ENCODE peak calls at places on chromosomes 3 and 15, in ten cellular contexts. L is HepG2; I is epithelial cell of esophagus; C is right atrium auricular region; Y is AG10803; M is activated T-helper 1 cell treated with anti-CD3 and anti-CD28 coated beads, Interleukin-2, amount 50 U/mL, for 16 hours; R is AG09319; Q is activated naive CD4-positive, alpha-beta T cell treated with anti-CD3 and anti-CD28 coated beads for 36 hours; E is NCI-H226; V is stimulated activated CD4-positive, alpha-beta T cell treated with anti-CD3 and anti-CD28 coated beads, Interleukin-1b, Interleukin-23, amount 100 ng/mL, for 4 hours. J is an unnamed sample.

GRCh38 chr3:85304360-85304964 is 345.7 kb downstream of the CADM2 start:
- DNase-seq in I (peak; percentile 20), Q (no peak), R (no peak), M (no peak), V (no peak), Y (no peak), L (peak; percentile 3), C (no peak), E (no peak), J (no peak)

GRCh38 chr3:1092771-1093170 is at the start of gene CNTN6:
- DNase-seq in E (no peak), Y (peak; percentile 5), Q (no peak), L (no peak), V (no peak), R (no peak), I (no peak), M (no peak), C (no peak), J (no peak)

GRCh38 chr3:114299421-114299820 is 5.6 kb downstream of the TIGIT start:
- DNase-seq in M (no peak), R (no peak), Y (no peak), V (no peak), L (peak; percentile 40), Q (peak; percentile 43), E (no peak), C (no peak), I (peak; percentile 22), J (peak; percentile 68)

GRCh38 chr3:98695816-98696215 is 67.3 kb upstream of the ST3GAL6 start:
- DNase-seq in V (no peak), Q (no peak), C (no peak), M (no peak), L (no peak), R (no peak), E (peak; percentile 28), I (no peak), Y (no peak), J (no peak)

GRCh38 chr3:105030211-105030610 is 336.5 kb upstream of the ALCAM start:
- DNase-seq in C (no peak), Y (no peak), R (no peak), L (no peak), E (no peak), I (no peak), M (no peak), V (no peak), Q (no peak), J (no peak)

GRCh38 chr3:121730940-121731687 is 18.4 kb downstream of the GOLGB1 start:
- DNase-seq in L (no peak), V (no peak), Y (no peak), I (peak; percentile 80), C (no peak), R (no peak), Q (no peak), M (no peak), E (no peak), J (no peak)

GRCh38 chr15:41989573-41990242 is 17.4 kb upstream of the EHD4 start:
- DNase-seq in M (peak; percentile 69), Y (peak; percentile 64), E (peak; percentile 17), I (peak; percentile 74), R (peak; percentile 31), L (peak; percentile 56), C (peak; percentile 82), V (peak; percentile 87), Q (peak; percentile 93), J (peak; percentile 93)

GRCh38 chr3:115960799-115961198 is 337.5 kb downstream of the GAP43 start:
- DNase-seq in M (no peak), L (no peak), V (no peak), I (no peak), E (no peak), R (no peak), C (no peak), Y (no peak), Q (no peak), J (no peak)

GRCh38 chr3:130700541-130700940 is 46.1 kb downstream of the PIK3R4 start:
- DNase-seq in V (no peak), L (no peak), R (no peak), E (no peak), M (no peak), I (no peak), Y (no peak), C (no peak), Q (no peak), J (no peak)

GRCh38 chr15:62474021-62474770 is 309.1 kb upstream of the C2CD4B start:
- DNase-seq in C (no peak), E (no peak), R (no peak), L (no peak), Q (no peak), M (no peak), V (no peak), Y (no peak), I (no peak), J (no peak)

GRCh38 chr3:125618208-125618607 is 22.9 kb upstream of the OSBPL11 start:
- DNase-seq in E (no peak), M (no peak), V (no peak), I (no peak), Q (no peak), L (no peak), R (no peak), C (no peak), Y (no peak), J (no peak)

GRCh38 chr3:25910997-25911396 is 121.1 kb downstream of the OXSM start:
- DNase-seq in R (no peak), I (peak; percentile 32), Y (no peak), V (peak; percentile 45), Q (peak; percentile 76), C (no peak), L (peak; percentile 12), E (no peak), M (no peak), J (peak; percentile 56)

GRCh38 chr3:146189519-146190173 is 28.7 kb upstream of the PLOD2 start:
- DNase-seq in Q (peak; percentile 5), Y (peak; percentile 58), M (no peak), I (peak; percentile 69), C (no peak), R (peak; percentile 19), E (peak; percentile 58), L (peak; percentile 49), V (no peak), J (peak; percentile 32)

GRCh38 chr3:156149781-156150375 is 29.5 kb downstream of the KCNAB1 start:
- DNase-seq in L (no peak), E (no peak), Y (peak; percentile 15), V (no peak), Q (no peak), C (no peak), I (no peak), M (no peak), R (no peak), J (no peak)

GRCh38 chr3:184456476-184456875 is 76.6 kb downstream of the CHRD start:
- DNase-seq in M (no peak), I (no peak), V (no peak), Y (no peak), R (no peak), L (no peak), Q (no peak), E (no peak), C (no peak), J (no peak)

GRCh38 chr3:152021951-152022461 is 148.6 kb downstream of the SUCNR1 start:
- DNase-seq in E (peak; percentile 91), Q (peak; percentile 32), L (no peak), V (no peak), R (peak; percentile 1), Y (peak; percentile 28), I (peak; percentile 97), C (no peak), M (no peak), J (no peak)

GRCh38 chr3:28171962-28172361 is 69.5 kb upstream of the CMC1 start:
- DNase-seq in Q (no peak), V (no peak), I (no peak), R (no peak), L (no peak), Y (no peak), E (no peak), M (no peak), C (no peak), J (no peak)

GRCh38 chr15:71440479-71441071 is 325.3 kb downstream of the THSD4 start:
- DNase-seq in C (no peak), Q (no peak), V (no peak), L (peak; percentile 27), M (no peak), Y (peak; percentile 74), I (peak; percentile 74), R (peak; percentile 46), E (no peak), J (no peak)

GRCh38 chr15:57085267-57085666 is 166.8 kb downstream of the TCF12 start:
- DNase-seq in E (no peak), C (no peak), I (peak; percentile 53), Q (no peak), Y (no peak), L (no peak), M (no peak), V (no peak), R (no peak), J (no peak)

GRCh38 chr3:71264840-71265239 is 318.7 kb downstream of the FOXP1 start:
- DNase-seq in Y (no peak), M (no peak), R (no peak), V (no peak), E (no peak), Q (peak; percentile 35), C (no peak), I (peak; percentile 15), L (no peak), J (no peak)

GRCh38 chr15:62612771-62613170 is 429.8 kb upstream of the TPM1 start:
- DNase-seq in L (no peak), Q (no peak), C (no peak), R (no peak), V (no peak), M (no peak), E (peak; percentile 18), Y (no peak), I (no peak), J (no peak)

GRCh38 chr3:169546368-169546767 is 117.1 kb downstream of the MECOM start:
- DNase-seq in I (no peak), Y (no peak), V (no peak), R (no peak), C (no peak), M (no peak), E (no peak), Q (no peak), L (no peak), J (no peak)

GRCh38 chr15:70722266-70723123 is 40.9 kb downstream of the UACA start:
- DNase-seq in L (peak; percentile 35), E (no peak), I (peak; percentile 63), V (no peak), Y (peak; percentile 77), C (no peak), Q (no peak), R (no peak), M (no peak), J (no peak)

GRCh38 chr3:42507252-42507651 is 4.8 kb downstream of the VIPR1 start:
- DNase-seq in Q (peak; percentile 46), Y (no peak), L (no peak), V (no peak), C (no peak), I (peak; percentile 31), E (no peak), R (no peak), M (no peak), J (peak; percentile 61)

GRCh38 chr3:157276801-157277200 is 116.9 kb upstream of the CCNL1 start:
- DNase-seq in R (no peak), V (no peak), M (no peak), I (no peak), E (no peak), L (no peak), Q (no peak), C (no peak), Y (no peak), J (no peak)

GRCh38 chr3:155517907-155518306 is 224.4 kb upstream of the STRIT1 start:
- DNase-seq in E (no peak), Y (peak; percentile 11), M (no peak), L (no peak), C (no peak), Q (no peak), I (peak; percentile 64), V (no peak), R (no peak), J (no peak)

GRCh38 chr3:152474585-152474984 is 205.9 kb downstream of the MBNL1 start:
- DNase-seq in Y (peak; percentile 88), C (no peak), R (peak; percentile 29), L (peak; percentile 29), E (peak; percentile 69), M (no peak), Q (peak; percentile 55), I (peak; percentile 74), V (no peak), J (no peak)

GRCh38 chr15:77826006-77826695 is 193.4 kb upstream of the LINGO1 start:
- DNase-seq in Y (no peak), R (no peak), C (no peak), M (no peak), E (no peak), Q (no peak), L (no peak), I (no peak), V (no peak), J (no peak)